ENCODE peak calls at places on chromosome 5, in four cellular contexts. D, B, U and E are unnamed samples.

GRCh38 chr5:150578781-150579461 is 61.5 kb upstream of the SYNPO start:
- DNase-seq in B (no peak), D (no peak), U (no peak), E (no peak)

GRCh38 chr5:132774896-132775295 is 2.1 kb downstream of the SEPTIN8 start:
- DNase-seq in U (no peak), D (no peak), B (no peak), E (no peak)

GRCh38 chr5:113223831-113224604 is 210.8 kb downstream of the TSSK1B start:
- DNase-seq in D (no peak), B (no peak), U (no peak), E (no peak)

GRCh38 chr5:64206653-64207052 is 41.0 kb downstream of the RNF180 start:
- DNase-seq in U (no peak), D (no peak), B (no peak), E (no peak)

GRCh38 chr5:67257500-67257899 is 60.9 kb upstream of the CD180 start:
- DNase-seq in U (no peak), B (no peak), D (no peak), E (no peak)

GRCh38 chr5:107954254-107954653 is 283.5 kb upstream of the EFNA5 start:
- DNase-seq in U (no peak), B (no peak), D (no peak), E (no peak)

GRCh38 chr5:67360047-67360446 is 163.4 kb upstream of the CD180 start:
- DNase-seq in D (no peak), U (no peak), B (no peak), E (no peak)

GRCh38 chr5:90675222-90675621 is 116.6 kb downstream of the ADGRV1 start:
- DNase-seq in D (peak), U (no peak), B (no peak), E (no peak)

GRCh38 chr5:115296130-115296997 is at the start of gene CCDC112:
- DNase-seq in B (peak), U (peak), D (peak), E (peak)

GRCh38 chr5:173069661-173070060 is 13.5 kb downstream of the CREBRF start:
- DNase-seq in U (no peak), D (no peak), B (no peak), E (no peak)

GRCh38 chr5:24646915-24647314 is 2.1 kb upstream of the CDH10 start:
- DNase-seq in B (no peak), D (peak), U (no peak), E (no peak)

GRCh38 chr5:103340717-103341397 is 82.3 kb downstream of the MACIR start:
- DNase-seq in U (no peak), B (no peak), D (no peak), E (no peak)

GRCh38 chr5:38563624-38564023 is 7.2 kb upstream of the LIFR start:
- DNase-seq in B (no peak), U (no peak), D (no peak), E (no peak)

GRCh38 chr5:50856720-50857119 is 190.3 kb downstream of the PARP8 start:
- DNase-seq in D (no peak), U (no peak), B (no peak), E (no peak)

GRCh38 chr5:169499990-169500389 is 83.6 kb upstream of the SPDL1 start:
- DNase-seq in B (no peak), U (no peak), D (no peak), E (no peak)

GRCh38 chr5:136094189-136094912 is 38.3 kb upstream of the SMAD5 start:
- DNase-seq in U (no peak), D (peak), B (no peak), E (no peak)

GRCh38 chr5:151115272-151115905 is 34.6 kb upstream of the TNIP1 start:
- DNase-seq in D (peak), U (peak), B (peak), E (peak)

GRCh38 chr5:138641547-138642298 is 66.5 kb upstream of the HSPA9 start:
- DNase-seq in U (peak), D (peak), B (peak), E (peak)

GRCh38 chr5:65821966-65822365 is 100.0 kb downstream of the NLN start:
- DNase-seq in B (no peak), U (no peak), D (no peak), E (no peak)

DNA sequence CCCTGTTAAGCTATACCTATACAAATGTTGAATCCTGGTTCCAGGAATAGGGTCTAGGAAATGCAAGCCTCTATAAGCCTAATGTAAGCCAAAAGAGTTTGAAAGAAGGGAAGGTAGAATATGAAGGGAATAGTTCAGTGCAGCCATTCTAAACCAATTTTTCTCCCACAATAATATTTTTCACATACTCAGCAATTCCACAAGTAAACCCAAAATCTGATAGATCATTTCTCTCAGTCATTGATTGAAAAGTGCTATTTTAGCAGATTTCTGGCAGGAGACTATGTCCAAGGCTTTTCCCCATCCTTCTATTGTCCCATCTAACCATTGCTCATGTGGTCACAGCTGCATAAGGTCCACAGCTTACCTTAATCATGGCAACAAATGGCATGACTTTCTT is 20.7 kb upstream of the PLAC8L1 start:
- DNase-seq in D (no peak), U (no peak), B (no peak), E (no peak)
- TF ChIP-seq ELF4 in D (no peak), U (no peak), B (no peak), E (no peak)

GRCh38 chr5:177123789-177124485 is 9.6 kb upstream of the NSD1 start:
- DNase-seq in B (no peak), U (no peak), D (no peak), E (no peak)
- TF ChIP-seq ELF4 in B (no peak), U (no peak), D (no peak), E (no peak)

DNA sequence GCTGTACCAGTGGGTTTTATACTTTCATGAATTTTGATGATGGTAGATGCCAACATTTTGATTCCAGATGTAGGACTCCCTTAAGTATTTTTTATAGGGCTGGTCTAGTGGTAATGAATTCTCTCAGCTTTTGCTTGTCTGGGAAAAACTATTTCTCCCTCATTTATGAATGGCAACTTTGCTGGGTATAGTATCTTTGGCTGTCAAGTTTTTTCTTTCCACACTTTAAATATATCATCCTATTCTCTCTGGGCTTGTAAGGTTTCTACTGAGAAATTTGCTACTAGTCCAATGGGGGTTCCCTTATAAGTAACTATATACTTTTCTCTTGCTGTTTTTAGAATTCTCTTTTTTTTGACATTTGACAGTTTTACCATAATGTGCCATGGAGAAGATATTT is 629.3 kb downstream of the NR2F1-AS1 start:
- DNase-seq in B (no peak), D (no peak), U (no peak), E (no peak)
- TF ChIP-seq ELF4 in B (no peak), D (no peak), U (no peak), E (no peak)

DNA sequence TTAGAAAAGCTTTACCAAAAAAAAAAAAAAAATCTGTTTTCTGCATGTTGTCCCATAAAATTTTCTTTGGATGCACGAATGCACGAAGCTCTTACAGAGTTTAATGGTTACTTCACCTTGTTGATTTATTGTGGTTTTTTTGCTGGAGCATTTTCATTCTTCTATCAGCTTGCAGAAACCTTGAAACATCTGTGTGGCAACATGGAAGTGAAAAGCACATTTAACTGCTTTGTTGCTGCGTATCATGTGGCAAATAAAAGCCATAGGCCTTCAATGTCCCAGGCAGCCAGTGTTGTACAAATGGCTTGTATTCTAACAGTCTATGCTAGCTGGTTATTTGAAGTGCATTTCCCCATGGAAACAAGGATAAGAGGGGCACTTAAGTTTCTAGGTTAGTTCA is 42.6 kb upstream of the RASGRF2 start:
- DNase-seq in U (no peak), B (no peak), D (no peak), E (no peak)
- TF ChIP-seq ELF4 in U (no peak), B (no peak), D (no peak), E (no peak)

GRCh38 chr5:149452665-149453617 is 73.8 kb upstream of the IL17B start:
- DNase-seq in D (peak), U (no peak), B (no peak), E (no peak)
- TF ChIP-seq ELF4 in D (no peak), U (no peak), B (no peak), E (no peak)

GRCh38 chr5:54378707-54379106 is 68.3 kb upstream of the ARL15 start:
- DNase-seq in D (no peak), U (no peak), B (no peak), E (no peak)
- TF ChIP-seq ELF4 in D (no peak), U (no peak), B (no peak), E (no peak)

GRCh38 chr5:1550287-1551076 is 26.7 kb upstream of the LPCAT1 start:
- DNase-seq in D (no peak), B (no peak), U (peak), E (no peak)

GRCh38 chr5:1547236-1547635 is 23.5 kb upstream of the LPCAT1 start:
- DNase-seq in D (no peak), B (no peak), U (no peak), E (no peak)

GRCh38 chr5:1549631-1550030 is 25.9 kb upstream of the LPCAT1 start:
- DNase-seq in B (no peak), D (no peak), U (peak), E (no peak)

GRCh38 chr5:1547655-1548054 is 23.9 kb upstream of the LPCAT1 start:
- DNase-seq in D (no peak), B (no peak), U (peak), E (no peak)

GRCh38 chr5:1548702-1549523 is 25.2 kb upstream of the LPCAT1 start:
- DNase-seq in D (no peak), B (no peak), U (peak), E (no peak)
- TF ChIP-seq ELF4 in D (no peak), B (no peak), U (no peak), E (no peak)

GRCh38 chr5:141637266-141637692 is 482 bp downstream of the RELL2 start:
- DNase-seq in D (no peak), U (peak), B (peak), E (peak)
- TF ChIP-seq ELF4 in D (peak), U (no peak), B (no peak), E (no peak)